ENCODE peak calls at places on chromosome 22, in six cellular contexts. F is omental fat pad, C is PC-3, S is cardiac fibroblast, B is glomerular endothelial cell, W is left lobe of liver. E is an unnamed sample.

GRCh38 chr22:23591203-23591791 is 11.2 kb upstream of the IGLL1 start:
- DNase-seq in W (peak; percentile 58), B (peak; percentile 27), C (peak; percentile 51), F (peak; percentile 44), S (peak; percentile 69), E (peak; percentile 28)

GRCh38 chr22:17930455-17931313 is 93.7 kb downstream of the MICAL3 start:
- DNase-seq in W (no peak), C (no peak), F (no peak), S (no peak), B (no peak), E (no peak)

GRCh38 chr22:22902247-22902962 is 14.8 kb downstream of the IGLL5 start:
- DNase-seq in B (no peak), C (no peak), W (no peak), F (no peak), S (no peak), E (no peak)

GRCh38 chr22:37213218-37213855 is 1.1 kb upstream of the SSTR3 start:
- DNase-seq in S (no peak), C (no peak), W (no peak), F (no peak), B (no peak), E (no peak)

GRCh38 chr22:21043856-21044535 is 1.8 kb upstream of the LRRC74B start:
- DNase-seq in W (no peak), C (no peak), F (no peak), B (no peak), S (no peak), E (no peak)

GRCh38 chr22:36741968-36742367 is 34.0 kb downstream of the IFT27 start:
- DNase-seq in F (no peak), C (no peak), W (no peak), B (no peak), S (no peak), E (no peak)

GRCh38 chr22:31496007-31496734 is at the start of gene SFI1:
- DNase-seq in F (peak; percentile 68), B (no peak), S (peak; percentile 88), W (peak; percentile 93), C (peak; percentile 81), E (peak; percentile 95)

GRCh38 chr22:33126881-33127280 is 68.7 kb upstream of the SYN3 start:
- DNase-seq in W (no peak), F (no peak), C (no peak), B (no peak), S (no peak), E (no peak)

GRCh38 chr22:17258015-17258827 is 39.0 kb upstream of the ADA2 start:
- DNase-seq in B (no peak), S (peak; percentile 37), F (no peak), C (peak; percentile 2), W (no peak), E (no peak)

GRCh38 chr22:49150801-49151221 is 676.9 kb downstream of the BRD1 start:
- DNase-seq in S (no peak), C (no peak), W (no peak), B (no peak), F (no peak), E (no peak)

GRCh38 chr22:30038219-30038618 is 42.0 kb upstream of the HORMAD2 start:
- DNase-seq in F (no peak), B (peak; percentile 23), S (peak; percentile 93), C (peak; percentile 15), W (no peak), E (no peak)

GRCh38 chr22:40597541-40598453 is 38.7 kb downstream of the MRTFA start:
- DNase-seq in B (no peak), S (peak; percentile 40), W (no peak), F (no peak), C (peak; percentile 38), E (no peak)

GRCh38 chr22:24105018-24105360 is 76.3 kb upstream of the SUSD2 start:
- DNase-seq in S (peak; percentile 34), F (no peak), W (no peak), B (no peak), C (no peak), E (no peak)

GRCh38 chr22:39408807-39409206 is 9.2 kb downstream of the TAB1 start:
- DNase-seq in S (no peak), C (no peak), F (no peak), B (no peak), W (no peak), E (no peak)

GRCh38 chr22:47092896-47093311 is 330.5 kb downstream of the TBC1D22A start:
- DNase-seq in B (no peak), F (no peak), C (no peak), W (peak; percentile 24), S (peak; percentile 64), E (no peak)

GRCh38 chr22:49963647-49964026 is 3.1 kb downstream of the PIM3 start:
- DNase-seq in B (no peak), W (peak; percentile 56), F (peak; percentile 19), S (no peak), C (no peak), E (no peak)

GRCh38 chr22:37288521-37288920 is 6.2 kb downstream of the CYTH4 start:
- DNase-seq in C (no peak), F (no peak), W (no peak), S (no peak), B (no peak), E (no peak)

GRCh38 chr22:19772673-19773469 is 12.3 kb downstream of the TBX1 start:
- DNase-seq in S (no peak), C (no peak), B (peak; percentile 42), W (no peak), F (no peak), E (no peak)

GRCh38 chr22:20868225-20868944 is 9.6 kb downstream of the SNAP29 start:
- DNase-seq in W (no peak), F (no peak), S (no peak), B (no peak), C (no peak), E (no peak)

GRCh38 chr22:22731374-22731676 is 86.9 kb downstream of the GGTLC2 start:
- DNase-seq in F (no peak), B (no peak), C (no peak), W (no peak), S (no peak), E (no peak)